ENCODE peak calls at places on chromosomes 13 and 19, in seven cellular contexts. R is sigmoid colon, I is upper lobe of left lung, E is tibial nerve, P is suprapubic skin, N is K562, M is ovary. L is an unnamed sample.

GRCh38 chr13:24500977-24501376 is 11.6 kb downstream of the PARP4 start:
- DNase-seq in M (no peak), I (no peak), N (no peak), P (no peak), E (no peak), R (no peak), L (no peak)

GRCh38 chr19:27750697-27751391 is 1462.1 kb downstream of the UQCRFS1 start:
- DNase-seq in M (no peak), E (no peak), R (peak), P (peak), I (no peak), N (no peak), L (peak)

GRCh38 chr13:98141938-98142426 is 912 bp upstream of the FARP1 start:
- DNase-seq in E (no peak), I (no peak), R (peak), P (no peak), N (no peak), M (peak), L (peak)

GRCh38 chr19:56113071-56113632 is 7.9 kb downstream of the ZNF787 start:
- DNase-seq in N (no peak), P (no peak), I (no peak), M (no peak), R (no peak), E (no peak), L (no peak)

GRCh38 chr19:35151273-35152065 is 3.1 kb upstream of the FXYD5 start:
- DNase-seq in P (no peak), E (no peak), M (no peak), R (no peak), N (no peak), I (no peak), L (no peak)

GRCh38 chr19:58572818-58573657 is at the start of gene MZF1:
- DNase-seq in R (peak), P (peak), I (peak), M (peak), E (peak), N (peak), L (peak)

GRCh38 chr13:45472171-45472705 is 7.5 kb downstream of the COG3 start:
- DNase-seq in N (no peak), M (no peak), I (no peak), R (no peak), P (no peak), E (no peak), L (no peak)

GRCh38 chr13:92272177-92272576 is 873.8 kb downstream of the GPC5 start:
- DNase-seq in E (no peak), N (no peak), R (no peak), M (no peak), I (no peak), P (no peak), L (no peak)

GRCh38 chr19:5225486-5226345 is 114.9 kb downstream of the PTPRS start:
- DNase-seq in E (no peak), R (no peak), P (no peak), I (no peak), M (no peak), N (peak), L (no peak)

GRCh38 chr13:92175330-92175729 is 776.9 kb downstream of the GPC5 start:
- DNase-seq in M (peak), P (no peak), N (peak), R (no peak), I (no peak), E (no peak), L (no peak)

GRCh38 chr13:26953273-26953672 is 192.7 kb upstream of the GPR12 start:
- DNase-seq in I (no peak), M (no peak), P (no peak), R (no peak), N (no peak), E (no peak), L (no peak)

GRCh38 chr13:26956532-26957142 is 196.1 kb upstream of the GPR12 start:
- DNase-seq in N (no peak), M (no peak), I (no peak), E (no peak), P (no peak), R (no peak), L (no peak)

GRCh38 chr13:26952551-26953138 is 192.1 kb upstream of the GPR12 start:
- DNase-seq in M (no peak), P (peak), E (no peak), R (no peak), N (no peak), I (no peak), L (no peak)

GRCh38 chr13:26957163-26957562 is 196.6 kb upstream of the GPR12 start:
- DNase-seq in P (no peak), R (no peak), N (no peak), M (no peak), I (no peak), E (no peak), L (no peak)

DNA sequence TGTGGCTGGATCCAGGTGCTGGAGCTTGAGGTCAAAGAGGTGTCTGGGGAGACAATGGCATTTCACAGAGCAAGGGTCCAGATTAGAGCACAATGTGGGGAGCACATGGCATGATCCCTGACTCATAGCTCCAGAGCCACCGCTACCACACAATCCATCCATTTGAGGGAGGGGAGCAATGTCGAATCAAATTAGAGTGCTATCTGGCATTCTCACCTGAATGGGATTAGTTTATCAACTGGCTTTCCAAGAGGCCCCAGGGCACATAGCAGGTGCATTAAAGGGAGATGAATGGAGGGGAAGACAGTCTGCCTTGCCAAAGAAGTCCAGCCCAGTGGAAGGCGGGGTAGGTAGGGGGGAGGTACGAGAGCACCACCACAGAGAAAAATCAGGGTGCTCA is 194.4 kb upstream of the GPR12 start:
- DNase-seq in N (no peak), R (no peak), E (no peak), P (no peak), I (no peak), M (no peak), L (no peak)
- H3K27ac ChIP-seq in N (no peak), R (no peak), E (no peak), P (no peak), I (no peak), M (no peak), L (no peak)

GRCh38 chr19:2475702-2476450 is at the start of gene GADD45B:
- DNase-seq in P (peak), I (peak), N (peak), M (peak), R (peak), E (peak), L (peak)
- TF ChIP-seq POLR2A in P (peak), I (peak), N (peak), M (peak), R (peak), E (peak), L (peak)

GRCh38 chr13:107730835-107731234 is 484.5 kb downstream of the LIG4 start:
- DNase-seq in P (no peak), I (no peak), E (no peak), M (no peak), N (no peak), R (no peak), L (no peak)
- TF ChIP-seq EP300 in P (no peak), I (no peak), E (no peak), M (no peak), N (no peak), R (no peak), L (no peak)

GRCh38 chr19:10968527-10969081 is 7.8 kb downstream of the SMARCA4 start:
- DNase-seq in N (no peak), E (no peak), I (no peak), R (no peak), M (no peak), P (no peak), L (no peak)
- H3K27ac ChIP-seq in N (peak), E (peak), I (peak), R (no peak), M (no peak), P (peak), L (no peak)

GRCh38 chr13:114167445-114167844 is 11.6 kb upstream of the CFAP97D2 start:
- DNase-seq in P (no peak), I (no peak), R (no peak), E (no peak), M (no peak), N (no peak), L (no peak)
- TF ChIP-seq POLR2A in P (no peak), I (no peak), R (no peak), E (no peak), M (no peak), N (no peak), L (no peak)

DNA sequence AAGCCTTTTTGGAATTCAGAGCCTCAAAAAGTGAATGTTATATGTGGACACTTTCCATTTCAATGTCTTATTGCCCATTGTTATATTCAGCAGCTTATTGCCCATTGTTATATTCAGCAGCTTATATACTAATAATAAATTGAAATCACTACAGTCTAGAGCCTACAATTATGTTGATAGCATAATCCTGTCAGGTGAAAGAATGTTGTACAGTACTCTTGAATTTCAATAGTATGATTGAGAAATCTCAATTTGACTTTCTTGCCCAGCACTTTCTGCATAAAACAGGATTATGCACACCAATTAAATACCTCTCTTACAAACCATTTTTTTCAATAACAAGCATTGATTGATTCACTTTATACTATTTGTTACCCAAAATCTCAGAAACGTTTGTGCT is 260.8 kb downstream of the PCDH9 start:
- DNase-seq in P (no peak), N (no peak), I (no peak), R (no peak), M (no peak), E (no peak), L (no peak)
- TF ChIP-seq EP300 in P (no peak), N (no peak), I (no peak), R (no peak), M (no peak), E (no peak), L (no peak)

DNA sequence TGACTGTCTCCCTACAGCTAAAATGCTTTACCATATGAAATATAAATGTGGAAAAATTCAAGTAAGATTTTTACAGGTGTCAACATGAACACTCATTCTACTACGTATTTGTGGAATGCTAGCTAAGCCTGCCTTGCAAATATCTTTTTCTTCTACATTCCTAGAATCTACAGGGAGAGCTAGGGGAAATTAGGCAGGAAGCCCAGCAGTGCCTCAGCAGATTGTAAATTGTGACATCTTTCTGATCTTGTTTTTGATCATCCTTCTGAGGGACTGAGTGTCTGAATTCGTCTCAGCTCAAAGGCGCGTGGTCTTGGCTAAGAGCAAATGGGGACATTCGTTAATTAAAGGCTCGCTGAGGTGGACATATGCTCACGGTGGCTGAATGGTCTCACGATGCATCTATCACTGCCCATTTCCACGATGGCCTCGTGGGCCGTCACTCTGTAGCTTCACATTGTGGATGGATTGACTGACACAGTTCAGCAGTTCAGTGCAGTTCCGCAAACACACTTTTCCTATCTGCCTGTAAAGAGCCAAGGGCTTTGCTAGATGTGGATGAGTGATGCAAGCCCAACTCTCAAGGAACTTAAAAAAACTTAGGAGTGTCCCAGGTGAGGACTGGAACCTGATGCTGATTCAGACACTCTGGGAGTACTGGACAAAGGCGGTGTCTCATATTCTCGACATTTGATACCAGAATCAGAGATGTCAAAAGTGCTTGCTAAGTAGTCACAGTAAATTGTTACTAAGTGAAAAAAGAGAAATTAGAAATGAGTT is 562.5 kb downstream of the EFNB2 start:
- DNase-seq in R (no peak), N (no peak), M (no peak), E (no peak), I (no peak), P (no peak), L (no peak)
- H3K27ac ChIP-seq in R (no peak), N (no peak), M (no peak), E (no peak), I (no peak), P (no peak), L (no peak)

GRCh38 chr19:18863843-18864362 is 32.1 kb downstream of the CERS1 start:
- DNase-seq in P (no peak), N (no peak), I (peak), R (no peak), E (no peak), M (no peak), L (no peak)
- TF ChIP-seq POLR2A in P (no peak), N (no peak), I (no peak), R (no peak), E (no peak), M (no peak), L (no peak)